ENCODE peak calls at places on chromosomes 16 and 17, in four cellular contexts. One of them, this sample, is unnamed.

GRCh38 chr16:17194190-17194780 is 276.5 kb downstream of the XYLT1 start:
- DNase-seq in adrenal gland: peak; percentile 40
- DNase-seq in body of pancreas: peak; percentile 72
- DNase-seq in right atrium auricular region: no peak
- DNase-seq in this sample: peak; percentile 59

GRCh38 chr17:78821961-78822360 is 18.7 kb downstream of the USP36 start:
- DNase-seq in adrenal gland: no peak
- DNase-seq in body of pancreas: no peak
- DNase-seq in right atrium auricular region: no peak
- DNase-seq in this sample: no peak

GRCh38 chr17:27984816-27985215 is 57.7 kb upstream of the NLK start:
- DNase-seq in adrenal gland: peak; percentile 22
- DNase-seq in body of pancreas: no peak
- DNase-seq in right atrium auricular region: peak; percentile 61
- DNase-seq in this sample: no peak

GRCh38 chr16:54657709-54658102 is 273.0 kb upstream of the IRX5 start:
- DNase-seq in adrenal gland: no peak
- DNase-seq in body of pancreas: no peak
- DNase-seq in right atrium auricular region: no peak
- DNase-seq in this sample: no peak

GRCh38 chr16:4273858-4274291 is 1.1 kb upstream of the TFAP4 start:
- DNase-seq in adrenal gland: no peak
- DNase-seq in body of pancreas: peak; percentile 60
- DNase-seq in right atrium auricular region: peak; percentile 71
- DNase-seq in this sample: peak; percentile 58

GRCh38 chr17:28946239-28946638 is 5.1 kb downstream of the PHF12 start:
- DNase-seq in adrenal gland: no peak
- DNase-seq in body of pancreas: no peak
- DNase-seq in right atrium auricular region: no peak
- DNase-seq in this sample: no peak

GRCh38 chr16:69644790-69645189 is 79.0 kb downstream of the NFAT5 start:
- DNase-seq in adrenal gland: no peak
- DNase-seq in body of pancreas: no peak
- DNase-seq in right atrium auricular region: no peak
- DNase-seq in this sample: no peak

GRCh38 chr17:1039511-1040215 is 42.7 kb downstream of the TIMM22 start:
- DNase-seq in adrenal gland: peak; percentile 90
- DNase-seq in body of pancreas: peak; percentile 28
- DNase-seq in right atrium auricular region: peak; percentile 79
- DNase-seq in this sample: no peak

GRCh38 chr17:56742601-56743000 is 91.1 kb downstream of the C17orf67 start:
- DNase-seq in adrenal gland: no peak
- DNase-seq in body of pancreas: no peak
- DNase-seq in right atrium auricular region: no peak
- DNase-seq in this sample: no peak

GRCh38 chr17:16353702-16354174 is 469 bp upstream of the CENPV start:
- DNase-seq in adrenal gland: no peak
- DNase-seq in body of pancreas: no peak
- DNase-seq in right atrium auricular region: no peak
- DNase-seq in this sample: no peak

GRCh38 chr17:16354585-16354984 is 1.3 kb upstream of the CENPV start:
- DNase-seq in adrenal gland: no peak
- DNase-seq in body of pancreas: no peak
- DNase-seq in right atrium auricular region: no peak
- DNase-seq in this sample: no peak

GRCh38 chr17:16352303-16352837 is 899 bp downstream of the CENPV start:
- DNase-seq in adrenal gland: peak; percentile 26
- DNase-seq in body of pancreas: peak; percentile 43
- DNase-seq in right atrium auricular region: no peak
- DNase-seq in this sample: peak; percentile 10

GRCh38 chr17:16351831-16352230 is 1.4 kb downstream of the CENPV start:
- DNase-seq in adrenal gland: no peak
- DNase-seq in body of pancreas: no peak
- DNase-seq in right atrium auricular region: no peak
- DNase-seq in this sample: no peak

GRCh38 chr17:16352838-16353701 is at the start of gene CENPV:
- DNase-seq in adrenal gland: peak; percentile 42
- DNase-seq in body of pancreas: peak; percentile 47
- DNase-seq in right atrium auricular region: no peak
- DNase-seq in this sample: peak; percentile 73
- TF ChIP-seq CTCF in adrenal gland: peak; percentile 37
- TF ChIP-seq CTCF in body of pancreas: peak; percentile 62
- TF ChIP-seq CTCF in right atrium auricular region: peak; percentile 15
- TF ChIP-seq CTCF in this sample: no peak

GRCh38 chr16:14015948-14016347 is 55.2 kb upstream of the MRTFB start:
- DNase-seq in adrenal gland: peak; percentile 68
- DNase-seq in body of pancreas: no peak
- DNase-seq in right atrium auricular region: peak; percentile 80
- DNase-seq in this sample: no peak
- H3K27ac ChIP-seq in adrenal gland: peak overlapping the region; percentile 83
- H3K27ac ChIP-seq in body of pancreas: peak overlapping the region; percentile 81
- H3K27ac ChIP-seq in right atrium auricular region: peak overlapping the region; percentile 81
- H3K27ac ChIP-seq in this sample: no peak overlapping the region

GRCh38 chr16:79716645-79717323 is 116.2 kb upstream of the MAF start:
- DNase-seq in adrenal gland: no peak
- DNase-seq in body of pancreas: no peak
- DNase-seq in right atrium auricular region: no peak
- DNase-seq in this sample: no peak
- H3K27me3 ChIP-seq in adrenal gland: no peaks in the 10 kb centered on the region
- H3K27me3 ChIP-seq in body of pancreas: no peaks in the 10 kb centered on the region
- H3K27me3 ChIP-seq in right atrium auricular region: no peaks in the 10 kb centered on the region
- H3K27me3 ChIP-seq in this sample: no peaks in the 10 kb centered on the region

DNA sequence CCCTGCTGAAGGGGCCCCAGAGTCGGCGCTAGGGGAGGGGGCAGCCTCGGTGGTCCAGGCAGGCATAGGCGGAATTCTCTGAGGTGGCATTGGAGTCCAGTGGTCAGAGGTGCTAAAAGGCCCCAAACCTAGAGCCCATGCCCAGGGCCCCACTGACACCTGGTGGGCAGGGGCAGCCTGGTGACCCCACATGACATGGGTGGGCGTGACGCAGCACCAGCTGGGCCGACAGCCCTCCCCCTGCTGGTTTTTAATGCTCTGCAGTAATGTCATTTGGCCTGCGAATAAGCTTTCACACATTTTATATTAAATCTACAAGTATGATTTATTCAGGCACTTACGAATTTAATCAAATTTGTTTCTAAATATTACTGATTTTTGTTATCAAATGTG is 2.1 kb upstream of the RNPS1 start:
- DNase-seq in adrenal gland: no peak
- DNase-seq in body of pancreas: no peak
- DNase-seq in right atrium auricular region: no peak
- DNase-seq in this sample: no peak
- TF ChIP-seq CTCF in adrenal gland: no peak
- TF ChIP-seq CTCF in body of pancreas: no peak
- TF ChIP-seq CTCF in right atrium auricular region: no peak
- TF ChIP-seq CTCF in this sample: no peak

GRCh38 chr16:20611350-20611902 is 35.3 kb upstream of the ACSM2B start:
- DNase-seq in adrenal gland: no peak
- DNase-seq in body of pancreas: peak; percentile 91
- DNase-seq in right atrium auricular region: no peak
- DNase-seq in this sample: no peak
- H3K27ac ChIP-seq in adrenal gland: no peak overlapping the region
- H3K27ac ChIP-seq in body of pancreas: peak overlapping the region; percentile 87
- H3K27ac ChIP-seq in right atrium auricular region: peak overlapping the region; percentile 76
- H3K27ac ChIP-seq in this sample: no peak overlapping the region

GRCh38 chr17:74853669-74854068 is 6.0 kb downstream of the GRIN2C start:
- DNase-seq in adrenal gland: no peak
- DNase-seq in body of pancreas: no peak
- DNase-seq in right atrium auricular region: no peak
- DNase-seq in this sample: no peak
- H3K27me3 ChIP-seq in adrenal gland: no peaks in the 10 kb centered on the region
- H3K27me3 ChIP-seq in body of pancreas: peaks cover 28% of the 10 kb centered on the region
- H3K27me3 ChIP-seq in right atrium auricular region: no peaks in the 10 kb centered on the region
- H3K27me3 ChIP-seq in this sample: peaks cover 64% of the 10 kb centered on the region

GRCh38 chr17:31373150-31374082 is 18.1 kb upstream of the RAB11FIP4 start:
- DNase-seq in adrenal gland: no peak
- DNase-seq in body of pancreas: no peak
- DNase-seq in right atrium auricular region: no peak
- DNase-seq in this sample: no peak
- TF ChIP-seq CTCF in adrenal gland: peak; percentile 57
- TF ChIP-seq CTCF in body of pancreas: no peak
- TF ChIP-seq CTCF in right atrium auricular region: peak; percentile 61
- TF ChIP-seq CTCF in this sample: peak; percentile 83

DNA sequence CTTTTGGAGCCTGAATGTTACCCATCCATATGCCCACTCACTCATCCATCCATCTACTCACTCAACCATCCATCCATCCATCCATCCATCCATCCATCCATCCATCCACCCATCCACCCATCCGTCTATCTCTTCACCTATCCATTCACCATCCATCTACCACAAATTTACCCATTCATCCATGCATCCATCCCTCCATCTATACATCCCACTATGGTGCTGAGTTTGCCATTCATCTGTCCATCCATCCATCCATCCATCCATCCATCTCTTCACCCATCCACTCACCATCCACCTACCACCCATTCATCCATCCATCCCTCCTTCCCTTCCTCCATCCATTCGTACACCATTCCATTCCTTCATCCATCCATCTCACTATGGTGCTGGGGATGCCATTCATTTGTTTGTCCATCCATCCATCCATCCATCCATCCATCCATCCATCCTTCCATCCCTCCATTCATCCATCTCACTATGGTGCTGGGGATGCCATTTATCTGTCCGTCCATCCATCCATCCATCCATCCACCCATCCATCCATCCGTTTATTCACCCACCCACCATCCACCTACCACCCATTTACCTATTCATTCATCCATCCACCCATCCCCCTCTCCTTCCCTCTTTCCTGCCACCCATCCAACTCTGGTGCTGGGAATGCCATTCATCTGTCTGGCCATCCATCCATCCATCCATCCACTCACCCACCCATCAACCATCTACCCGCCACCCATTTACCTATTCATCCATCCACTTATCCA is 39.7 kb downstream of the RGS9 start:
- DNase-seq in adrenal gland: no peak
- DNase-seq in body of pancreas: no peak
- DNase-seq in right atrium auricular region: no peak
- DNase-seq in this sample: no peak
- H3K27ac ChIP-seq in adrenal gland: no peak overlapping the region
- H3K27ac ChIP-seq in body of pancreas: no peak overlapping the region
- H3K27ac ChIP-seq in right atrium auricular region: no peak overlapping the region
- H3K27ac ChIP-seq in this sample: no peak overlapping the region